ENCODE peak calls at places on chromosomes 13 and 19, in four cellular contexts. A, M, S and I are unnamed samples.

GRCh38 chr13:36096411-36097184 is 34.6 kb downstream of the DCLK1 start:
- DNase-seq in A (no peak), M (no peak), S (no peak), I (no peak)

GRCh38 chr13:42883771-42884170 is 102.4 kb downstream of the FAM216B start:
- DNase-seq in A (no peak), M (peak), S (no peak), I (peak)

GRCh38 chr19:40642757-40643325 is 41.7 kb downstream of the LTBP4 start:
- DNase-seq in A (no peak), M (no peak), S (no peak), I (no peak)

GRCh38 chr19:35375505-35376307 is 4.8 kb downstream of the GPR42 start:
- DNase-seq in A (no peak), M (no peak), S (no peak), I (no peak)

GRCh38 chr13:98752111-98752941 is at the start of gene SLC15A1:
- DNase-seq in A (peak), M (no peak), S (no peak), I (no peak)

GRCh38 chr13:33111414-33112110 is 95.3 kb downstream of the KL start:
- DNase-seq in A (no peak), M (peak), S (no peak), I (no peak)

GRCh38 chr19:35226748-35227147 is 1.8 kb downstream of the FAM187B start:
- DNase-seq in A (no peak), M (no peak), S (no peak), I (no peak)

GRCh38 chr13:52949744-52950143 is 78.9 kb upstream of the OLFM4 start:
- DNase-seq in A (no peak), M (no peak), S (no peak), I (no peak)

GRCh38 chr13:93227280-93227905 is 786 bp downstream of the GPC6 start:
- DNase-seq in A (peak), M (peak), S (no peak), I (peak)

GRCh38 chr13:44136693-44137268 is 236.8 kb upstream of the SERP2 start:
- DNase-seq in A (no peak), M (no peak), S (no peak), I (no peak)

GRCh38 chr19:33358408-33358807 is 15.1 kb upstream of the CEBPG start:
- DNase-seq in A (no peak), M (no peak), S (no peak), I (no peak)

GRCh38 chr19:58182989-58183821 is at the start of gene ZNF274:
- DNase-seq in A (peak), M (peak), S (peak), I (peak)

GRCh38 chr13:99796175-99796819 is 175.3 kb downstream of the ZIC5 start:
- DNase-seq in A (peak), M (peak), S (no peak), I (peak)

GRCh38 chr19:56092685-56093631 is 28.1 kb downstream of the ZNF787 start:
- DNase-seq in A (no peak), M (no peak), S (no peak), I (no peak)

DNA sequence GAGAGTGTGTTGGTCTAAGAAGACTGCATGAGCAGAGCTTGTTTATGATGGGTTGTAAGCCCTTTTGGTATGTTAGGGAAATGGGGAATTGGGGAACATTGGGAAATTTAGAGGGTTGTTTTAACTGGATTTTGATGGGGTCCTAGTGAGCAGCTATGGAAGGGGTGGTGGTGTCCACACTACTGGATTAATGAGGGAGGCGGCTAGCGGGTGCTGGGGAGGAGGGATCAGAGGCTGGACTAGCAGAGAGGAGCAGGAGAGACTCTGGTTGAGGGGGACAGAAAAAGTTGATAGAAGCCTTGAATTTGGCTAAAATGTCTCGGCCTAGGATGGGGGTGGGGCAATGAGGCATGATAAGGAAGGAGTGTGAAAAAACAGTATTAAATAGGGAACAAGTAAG is 1369.1 kb downstream of the UQCRFS1 start:
- DNase-seq in A (no peak), M (no peak), S (no peak), I (no peak)
- H3K56ac ChIP-seq in A (no peak), M (no peak), S (no peak), I (no peak)

DNA sequence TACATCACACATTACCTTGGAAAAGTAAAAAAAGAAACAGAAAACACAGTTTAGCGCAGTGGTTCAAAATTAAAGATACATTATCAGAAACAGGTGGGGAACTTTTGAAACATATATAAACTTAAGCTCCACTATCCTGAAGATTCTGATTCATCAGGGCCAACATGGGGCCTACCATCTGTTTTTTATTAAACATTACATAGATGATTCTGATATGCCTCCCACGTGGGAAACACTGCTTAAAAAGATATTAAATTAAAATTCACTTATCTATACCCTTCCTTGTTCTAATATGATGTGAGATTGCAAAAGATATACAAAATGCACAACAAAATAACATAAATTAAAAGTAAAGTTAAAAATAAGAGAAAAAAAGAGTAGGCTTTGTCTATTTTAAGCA is 125.0 kb downstream of the VWA8 start:
- DNase-seq in A (no peak), M (peak), S (no peak), I (no peak)
- H3K56ac ChIP-seq in A (no peak), M (no peak), S (no peak), I (no peak)

DNA sequence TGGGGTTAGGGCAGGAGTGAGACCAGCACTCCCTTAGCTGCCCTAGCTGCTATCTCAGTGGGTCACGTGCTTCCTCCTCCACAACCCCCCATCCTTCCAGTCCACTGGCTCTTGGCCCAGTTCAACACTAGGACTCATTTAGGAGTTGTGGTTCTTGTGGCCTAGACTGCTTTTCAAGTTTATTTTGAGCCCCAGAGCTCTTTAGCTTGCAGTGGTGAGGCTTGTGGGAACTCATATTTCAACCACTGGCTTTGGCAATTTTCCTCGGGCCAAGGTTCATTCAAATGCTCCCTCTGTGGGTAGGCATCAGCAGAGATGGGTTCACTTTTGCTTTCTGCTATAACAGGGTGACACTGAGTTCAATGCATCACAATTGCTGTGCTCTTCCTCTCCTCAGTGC is 436.2 kb upstream of the SLITRK5 start:
- DNase-seq in A (no peak), M (peak), S (no peak), I (no peak)
- H3K56ac ChIP-seq in A (no peak), M (no peak), S (no peak), I (no peak)

GRCh38 chr13:113118328-113119021 is 4.1 kb upstream of the F10 start:
- DNase-seq in A (no peak), M (no peak), S (no peak), I (no peak)

GRCh38 chr13:113119166-113119821 is 3.3 kb upstream of the F10 start:
- DNase-seq in A (no peak), M (no peak), S (no peak), I (no peak)

GRCh38 chr13:113121183-113121927 is 1.2 kb upstream of the F10 start:
- DNase-seq in A (no peak), M (no peak), S (no peak), I (no peak)

GRCh38 chr13:113120300-113121182 is 2.1 kb upstream of the F10 start:
- DNase-seq in A (no peak), M (no peak), S (no peak), I (no peak)

GRCh38 chr13:113119822-113120189 is 2.8 kb upstream of the F10 start:
- DNase-seq in A (no peak), M (no peak), S (no peak), I (no peak)
- H3K56ac ChIP-seq in A (no peak), M (no peak), S (no peak), I (no peak)

GRCh38 chr19:1823020-1823419 is 10.9 kb upstream of the ATP8B3 start:
- DNase-seq in A (no peak), M (no peak), S (no peak), I (no peak)

GRCh38 chr19:1824252-1824622 is 12.2 kb upstream of the ATP8B3 start:
- DNase-seq in A (no peak), M (no peak), S (no peak), I (no peak)

GRCh38 chr19:1822210-1822609 is 10.1 kb upstream of the ATP8B3 start:
- DNase-seq in A (no peak), M (no peak), S (no peak), I (no peak)

GRCh38 chr19:1825909-1826556 is 14.0 kb upstream of the ATP8B3 start:
- DNase-seq in A (peak), M (peak), S (peak), I (peak)

DNA sequence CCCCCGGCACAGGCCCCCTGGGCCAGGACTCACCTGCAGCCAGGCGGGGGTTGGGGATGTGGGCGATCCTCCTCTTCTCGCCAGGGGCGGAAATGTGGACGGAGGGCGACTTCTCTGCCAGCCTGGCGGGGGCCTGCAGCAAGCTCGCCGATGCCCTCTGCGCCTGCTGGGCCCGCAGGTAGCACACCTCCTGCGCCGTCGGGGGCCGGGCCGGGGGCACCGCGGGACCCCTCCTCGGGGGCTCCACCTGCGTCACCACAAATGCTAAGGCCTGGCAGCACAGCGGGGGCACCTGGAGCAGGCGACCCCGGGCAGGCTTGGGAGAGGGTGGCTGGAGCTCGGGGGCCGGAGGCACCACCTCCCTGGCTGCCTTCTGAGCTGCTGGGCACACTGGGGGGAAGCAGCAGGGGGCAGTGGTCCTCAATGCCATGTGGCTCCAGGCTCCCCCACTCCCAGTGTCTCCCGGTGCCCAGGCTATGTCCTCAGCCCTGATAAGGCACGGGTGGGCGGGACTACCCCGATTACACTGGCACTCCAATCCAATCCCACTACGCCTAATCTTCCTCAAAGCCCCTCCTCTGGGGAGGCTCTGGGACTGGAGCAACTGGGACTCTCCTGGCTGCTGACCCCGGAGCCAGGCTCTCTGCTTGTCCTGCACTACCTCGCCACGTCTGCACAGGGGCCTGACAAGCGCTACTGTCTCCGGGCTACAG is 11.6 kb upstream of the ATP8B3 start:
- DNase-seq in A (no peak), M (no peak), S (no peak), I (peak)
- H3K56ac ChIP-seq in A (no peak), M (no peak), S (no peak), I (no peak)

DNA sequence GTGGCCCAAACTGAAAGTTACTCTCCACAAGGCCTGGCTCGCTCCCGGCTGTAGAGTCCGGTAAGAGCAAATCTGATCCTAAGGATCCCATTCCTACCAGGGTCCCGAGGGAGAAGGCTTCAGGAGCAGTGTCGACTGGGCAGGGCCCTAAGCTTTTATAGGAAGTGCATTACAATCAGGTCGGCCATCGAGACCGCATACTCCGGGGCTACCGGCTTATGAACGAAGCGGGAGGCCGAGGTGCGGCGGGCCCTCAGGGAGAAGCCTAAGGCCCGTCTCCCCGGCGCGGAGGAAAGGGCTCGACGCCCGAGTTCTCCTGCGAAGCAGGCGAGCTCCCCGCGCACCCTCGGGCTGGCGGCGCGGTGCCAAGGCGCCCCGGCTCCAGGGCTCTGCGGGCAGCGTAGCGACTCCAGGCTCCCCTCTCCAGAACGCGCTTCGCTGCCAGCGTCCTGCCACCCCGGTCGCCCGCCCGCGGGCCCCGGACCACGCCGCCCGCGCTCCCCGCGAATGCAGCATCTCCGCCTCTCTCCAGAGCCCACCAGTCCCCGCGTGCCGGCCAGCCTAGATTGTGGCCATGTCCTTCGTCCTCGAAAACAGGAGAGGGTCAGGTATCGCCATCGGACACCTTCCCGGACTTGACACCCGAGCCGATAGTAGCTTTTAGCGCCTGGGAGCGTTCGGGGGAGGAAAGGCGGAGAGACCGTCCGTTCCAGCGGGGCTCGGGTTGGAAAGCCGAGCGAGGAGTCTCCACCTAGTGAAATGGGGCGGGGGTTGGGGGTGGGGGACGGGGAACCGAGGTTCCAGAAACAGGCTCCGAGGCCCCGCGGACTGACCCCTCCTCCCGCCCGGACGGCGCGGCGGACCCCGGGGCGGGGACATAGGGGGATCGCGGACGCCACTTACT is 1.3 kb downstream of the EFNB2 start:
- DNase-seq in A (no peak), M (peak), S (no peak), I (peak)
- H3K56ac ChIP-seq in A (no peak), M (peak), S (no peak), I (peak)

GRCh38 chr19:19297759-19298158 is 22.6 kb downstream of the SUGP1 start:
- DNase-seq in A (no peak), M (no peak), S (no peak), I (no peak)
- H3K56ac ChIP-seq in A (no peak), M (no peak), S (no peak), I (no peak)